ENCODE peak calls at places on chromosomes 11 and 22, in nine cellular contexts. A is Caco-2; I is GM06990; P is iris pigment epithelial cell; B is anterior cingulate cortex; R is ecto neural progenitor cell; E is heart left ventricle; T is NCI-H748 treated with DMSO at 0.1 percent for 48 hours; N is CD4-positive, CD25-positive, alpha-beta regulatory T cell. L is an unnamed sample.

GRCh38 chr22:32005453-32005852 is 37.6 kb upstream of the SLC5A1 start:
- DNase-seq in R (no peak), A (peak; percentile 10), I (no peak), E (no peak), T (no peak), P (peak; percentile 55), N (no peak), B (no peak), L (no peak)

GRCh38 chr11:45078236-45079074 is 68.0 kb upstream of the PRDM11 start:
- DNase-seq in N (no peak), B (no peak), I (no peak), R (no peak), T (no peak), A (no peak), E (peak; percentile 54), P (no peak), L (no peak)

GRCh38 chr22:28180804-28181203 is 261.7 kb upstream of the PITPNB start:
- DNase-seq in I (no peak), B (no peak), R (no peak), P (peak; percentile 65), T (no peak), N (no peak), E (no peak), A (no peak), L (no peak)

GRCh38 chr11:68333176-68333575 is 20.8 kb downstream of the LRP5 start:
- DNase-seq in A (no peak), E (no peak), T (no peak), I (no peak), R (no peak), P (no peak), N (no peak), B (no peak), L (no peak)

GRCh38 chr22:17131686-17132085 is 10.5 kb upstream of the TMEM121B start:
- DNase-seq in A (no peak), N (no peak), E (no peak), R (no peak), B (no peak), P (no peak), T (no peak), I (no peak), L (no peak)

GRCh38 chr22:35971418-35972119 is 57.1 kb downstream of the RBFOX2 start:
- DNase-seq in N (no peak), I (no peak), T (no peak), E (no peak), B (no peak), A (no peak), P (peak; percentile 66), R (no peak), L (no peak)

GRCh38 chr11:122137081-122137793 is 21.2 kb upstream of the BLID start:
- DNase-seq in T (no peak), N (no peak), E (no peak), R (no peak), P (peak; percentile 96), I (no peak), A (no peak), B (no peak), L (no peak)

GRCh38 chr22:35648066-35649025 is at the start of gene APOL6:
- DNase-seq in E (no peak), R (no peak), P (peak; percentile 87), T (no peak), B (no peak), A (peak; percentile 55), I (peak; percentile 72), N (peak; percentile 79), L (peak; percentile 79)

GRCh38 chr11:67507891-67508485 is at the start of gene CDK2AP2:
- DNase-seq in R (peak; percentile 99), E (peak; percentile 100), T (peak; percentile 95), P (peak; percentile 100), A (peak; percentile 100), I (peak; percentile 100), B (peak; percentile 98), N (peak; percentile 96), L (peak; percentile 94)

GRCh38 chr22:23685205-23685784 is 5.5 kb upstream of the RGL4 start:
- DNase-seq in P (peak; percentile 45), T (no peak), I (no peak), N (no peak), B (no peak), R (no peak), A (no peak), E (peak; percentile 44), L (no peak)

GRCh38 chr11:36249271-36249670 is 40.0 kb downstream of the COMMD9 start:
- DNase-seq in B (no peak), A (no peak), T (no peak), P (peak; percentile 96), I (no peak), E (no peak), N (no peak), R (no peak), L (no peak)

GRCh38 chr11:75567971-75568370 is 5.9 kb downstream of the SERPINH1 start:
- DNase-seq in P (no peak), R (no peak), A (no peak), E (peak; percentile 8), I (no peak), T (no peak), B (no peak), N (no peak), L (no peak)

GRCh38 chr11:108524422-108524821 is 26.2 kb upstream of the POGLUT3 start:
- DNase-seq in P (no peak), N (no peak), T (no peak), B (no peak), E (no peak), I (no peak), R (no peak), A (peak; percentile 23), L (no peak)

GRCh38 chr11:57516061-57516443 is 550 bp upstream of the SLC43A1 start:
- DNase-seq in P (no peak), E (no peak), I (no peak), N (no peak), A (no peak), B (no peak), R (no peak), T (no peak), L (no peak)

GRCh38 chr11:17867346-17867745 is 132.8 kb downstream of the KCNC1 start:
- DNase-seq in B (no peak), R (no peak), E (no peak), N (no peak), T (no peak), A (no peak), P (no peak), I (no peak), L (no peak)

GRCh38 chr22:27456696-27457503 is 344.7 kb downstream of the MN1 start:
- DNase-seq in I (no peak), A (no peak), N (no peak), B (no peak), E (no peak), P (peak; percentile 89), R (no peak), T (no peak), L (no peak)

GRCh38 chr11:65575568-65576231 is at the start of gene EHBP1L1:
- DNase-seq in A (peak; percentile 78), E (peak; percentile 84), T (no peak), B (no peak), I (peak; percentile 84), N (peak; percentile 70), R (peak; percentile 72), P (peak; percentile 65), L (peak; percentile 62)

GRCh38 chr11:46649180-46649738 is 31.9 kb downstream of the ATG13 start:
- DNase-seq in N (no peak), T (no peak), R (no peak), A (no peak), I (no peak), B (peak; percentile 13), E (peak; percentile 77), P (peak; percentile 99), L (no peak)

GRCh38 chr11:46203746-46204145 is 73.7 kb upstream of the CREB3L1 start:
- DNase-seq in A (no peak), N (no peak), T (no peak), E (no peak), B (no peak), R (no peak), I (no peak), P (no peak), L (no peak)

GRCh38 chr11:31995525-31996123 is 95.2 kb upstream of the RCN1 start:
- DNase-seq in T (no peak), N (no peak), B (no peak), A (no peak), R (no peak), E (no peak), I (peak; percentile 15), P (peak; percentile 33), L (no peak)

GRCh38 chr22:34587357-34588356 is 478.3 kb upstream of the ISX start:
- DNase-seq in E (no peak), N (no peak), B (no peak), I (no peak), T (no peak), A (no peak), P (no peak), R (no peak), L (no peak)

GRCh38 chr22:27267145-27267544 is 534.4 kb downstream of the MN1 start:
- DNase-seq in B (no peak), R (no peak), N (no peak), I (no peak), T (no peak), P (no peak), A (no peak), E (no peak), L (no peak)

GRCh38 chr22:47837703-47838102 is 1075.3 kb downstream of the TBC1D22A start:
- DNase-seq in I (no peak), A (peak; percentile 38), P (peak; percentile 27), T (peak; percentile 16), E (no peak), R (no peak), N (no peak), B (no peak), L (no peak)

GRCh38 chr22:24165673-24166072 is 15.6 kb upstream of the SUSD2 start:
- DNase-seq in B (no peak), I (no peak), E (no peak), P (no peak), A (no peak), R (no peak), T (no peak), N (no peak), L (no peak)

GRCh38 chr11:27396259-27396839 is 33.3 kb upstream of the CCDC34 start:
- DNase-seq in T (no peak), R (no peak), I (no peak), B (no peak), N (no peak), P (no peak), E (no peak), A (no peak), L (no peak)

GRCh38 chr11:1938343-1939005 is 8.7 kb upstream of the MRPL23 start:
- DNase-seq in E (no peak), I (no peak), R (no peak), A (peak; percentile 0), B (no peak), T (no peak), P (no peak), N (no peak), L (no peak)

GRCh38 chr11:19910931-19911330 is 198.3 kb downstream of the NAV2 start:
- DNase-seq in E (no peak), P (no peak), N (no peak), I (no peak), B (no peak), R (no peak), A (no peak), T (no peak), L (no peak)

GRCh38 chr11:115505165-115505564 is 950 bp upstream of the CADM1 start:
- DNase-seq in I (no peak), E (no peak), N (no peak), P (no peak), A (peak; percentile 43), R (no peak), B (no peak), T (no peak), L (no peak)

GRCh38 chr11:45761659-45762058 is 43.3 kb upstream of the SLC35C1 start:
- DNase-seq in E (no peak), T (no peak), P (no peak), A (no peak), I (no peak), B (no peak), R (no peak), N (no peak), L (no peak)

GRCh38 chr11:43989162-43989961 is 46.9 kb downstream of the C11orf96 start:
- DNase-seq in N (no peak), T (no peak), E (peak; percentile 78), P (no peak), R (peak; percentile 64), B (no peak), A (no peak), I (no peak), L (no peak)

GRCh38 chr11:719214-720016 is 13.4 kb downstream of the EPS8L2 start:
- DNase-seq in B (no peak), A (no peak), N (no peak), E (peak; percentile 20), I (no peak), P (no peak), T (no peak), R (no peak), L (no peak)

L was measured in GF-D8.